ENCODE peak calls at places on chromosomes 2 and 18, in six cellular contexts. F, D, C, U, T and J are unnamed samples. For H3K9me3, the result is how much of the 10 kb centered on the place peaks cover.

GRCh38 chr2:205759286-205759685 is 77.0 kb downstream of the NRP2 start:
- DNase-seq in F (no peak), D (no peak), C (no peak), U (no peak), T (no peak), J (no peak)

GRCh38 chr2:196601430-196602306 is 37.8 kb upstream of the CCDC150 start:
- DNase-seq in F (no peak), D (no peak), C (no peak), U (no peak), T (peak), J (no peak)

GRCh38 chr2:46339676-46340459 is 42.7 kb downstream of the EPAS1 start:
- DNase-seq in F (no peak), D (no peak), C (no peak), U (no peak), T (no peak), J (no peak)

GRCh38 chr2:9089831-9090230 is 86.3 kb upstream of the MBOAT2 start:
- DNase-seq in F (no peak), D (no peak), C (no peak), U (no peak), T (no peak), J (no peak)

GRCh38 chr18:73812423-73812822 is 335.2 kb downstream of the FBXO15 start:
- DNase-seq in F (no peak), D (no peak), C (no peak), U (no peak), T (no peak), J (no peak)

GRCh38 chr18:55249572-55249971 is 290.3 kb upstream of the CCDC68 start:
- DNase-seq in F (no peak), D (no peak), C (no peak), U (no peak), T (no peak), J (no peak)

GRCh38 chr2:6202756-6203155 is 510.6 kb downstream of the SOX11 start:
- DNase-seq in F (no peak), D (no peak), C (no peak), U (no peak), T (no peak), J (no peak)

GRCh38 chr18:75376004-75376403 is 51.5 kb downstream of the SMIM21 start:
- DNase-seq in F (no peak), D (no peak), C (no peak), U (no peak), T (no peak), J (no peak)

GRCh38 chr2:166764216-166764615 is 124.1 kb upstream of the XIRP2 start:
- DNase-seq in F (no peak), D (no peak), C (no peak), U (no peak), T (no peak), J (no peak)

GRCh38 chr2:66692521-66692920 is 257.6 kb downstream of the MEIS1 start:
- DNase-seq in F (no peak), D (no peak), C (no peak), U (no peak), T (no peak), J (no peak)

GRCh38 chr2:204274991-204275390 is 270.3 kb upstream of the PARD3B start:
- DNase-seq in F (no peak), D (no peak), C (no peak), U (no peak), T (no peak), J (no peak)

GRCh38 chr2:36456227-36456788 is 100.7 kb downstream of the CRIM1 start:
- DNase-seq in F (peak), D (no peak), C (no peak), U (no peak), T (peak), J (no peak)

GRCh38 chr2:105645031-105645940 is 99.4 kb upstream of the NCK2 start:
- DNase-seq in F (no peak), D (no peak), C (peak), U (no peak), T (no peak), J (no peak)

GRCh38 chr18:63949068-63949737 is at the start of gene HMSD:
- DNase-seq in F (no peak), D (no peak), C (peak), U (peak), T (peak), J (peak)

GRCh38 chr18:48375150-48375790 is 33.9 kb downstream of the ZBTB7C start:
- DNase-seq in F (no peak), D (no peak), C (no peak), U (no peak), T (peak), J (no peak)

GRCh38 chr2:132797551-132797950 is 127.5 kb upstream of the LYPD1 start:
- DNase-seq in F (no peak), D (no peak), C (no peak), U (no peak), T (no peak), J (no peak)

GRCh38 chr2:224638338-224638823 is 53.2 kb upstream of the CUL3 start:
- DNase-seq in F (no peak), D (no peak), C (no peak), U (no peak), T (no peak), J (no peak)

GRCh38 chr2:28452534-28453081 is 43.3 kb upstream of the PLB1 start:
- DNase-seq in F (peak), D (peak), C (peak), U (peak), T (peak), J (peak)

GRCh38 chr2:105114551-105114950 is 76.7 kb downstream of the MRPS9 start:
- DNase-seq in F (no peak), D (peak), C (no peak), U (no peak), T (no peak), J (no peak)

GRCh38 chr2:28582152-28582551 is 86.3 kb downstream of the PLB1 start:
- DNase-seq in F (no peak), D (no peak), C (no peak), U (no peak), T (no peak), J (no peak)

GRCh38 chr2:64640153-64641044 is 13.3 kb downstream of the SERTAD2 start:
- DNase-seq in F (no peak), D (no peak), C (no peak), U (no peak), T (no peak), J (no peak)

GRCh38 chr2:42029639-42030195 is 18.1 kb upstream of the PKDCC start:
- DNase-seq in F (no peak), D (no peak), C (no peak), U (no peak), T (no peak), J (no peak)

GRCh38 chr18:67094123-67094522 is 422.4 kb downstream of the DSEL start:
- DNase-seq in F (no peak), D (no peak), C (no peak), U (no peak), T (no peak), J (no peak)

GRCh38 chr18:67092141-67092540 is 424.4 kb downstream of the DSEL start:
- DNase-seq in F (no peak), D (no peak), C (no peak), U (no peak), T (no peak), J (no peak)
- H3K9me3 ChIP-seq in F (under half), D (under half), C (under half), U (under half), T (under half), J (under half)

GRCh38 chr2:120219766-120220165 is 3.4 kb downstream of the TMEM185B start:
- DNase-seq in F (no peak), D (no peak), C (no peak), U (peak), T (no peak), J (no peak)
- H3K9me3 ChIP-seq in F (under half), D (under half), C (under half), U (under half), T (under half), J (under half)

DNA sequence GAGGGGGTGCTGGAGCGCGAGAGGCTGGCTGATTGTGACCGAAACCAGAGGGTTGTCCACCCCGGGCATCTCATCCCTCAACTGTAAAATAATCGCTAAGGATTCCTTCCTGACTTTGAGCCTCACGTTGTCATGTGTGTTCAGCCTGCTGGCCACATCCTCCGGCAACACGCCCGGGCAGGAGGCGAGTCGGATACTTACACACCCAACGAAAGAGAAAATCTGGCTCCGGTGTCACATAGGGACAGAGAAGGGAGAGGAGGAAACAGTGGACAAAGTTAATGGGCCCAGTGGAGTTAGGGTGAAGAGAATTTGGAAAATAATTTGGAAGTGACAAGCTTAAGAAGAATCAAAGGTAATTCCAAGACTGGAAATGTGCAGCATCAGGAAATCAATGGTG is 2.4 kb downstream of the TLX2 start:
- DNase-seq in F (no peak), D (no peak), C (no peak), U (no peak), T (no peak), J (no peak)
- H3K9me3 ChIP-seq in F (under half), D (under half), C (under half), U (under half), T (under half), J (under half)

DNA sequence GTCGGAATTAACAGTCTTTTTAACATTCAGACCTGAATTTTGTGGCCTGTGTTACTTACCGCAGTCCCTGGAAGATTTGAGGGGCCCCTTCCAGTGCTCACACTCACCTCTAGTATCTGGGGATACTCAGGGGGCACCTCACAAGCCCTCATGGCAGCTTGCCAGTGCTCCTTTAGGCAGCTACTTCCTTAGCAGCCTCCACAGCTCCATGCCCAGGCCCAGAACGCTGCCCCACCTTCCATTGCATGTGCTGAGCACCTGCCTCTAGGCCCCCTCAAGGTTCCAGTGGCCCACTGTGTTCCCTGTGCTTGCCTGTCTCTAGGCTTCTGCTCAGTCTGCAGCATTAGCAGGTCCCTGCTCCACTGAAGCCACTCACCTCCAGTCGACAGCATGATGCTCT is 30.0 kb upstream of the PLA2R1 start:
- DNase-seq in F (no peak), D (no peak), C (no peak), U (no peak), T (no peak), J (no peak)
- H3K9me3 ChIP-seq in F (under half), D (under half), C (under half), U (under half), T (under half), J (under half)

GRCh38 chr2:218821605-218822211 is 9.9 kb downstream of the PRKAG3 start:
- DNase-seq in F (no peak), D (no peak), C (no peak), U (no peak), T (no peak), J (no peak)
- H3K9me3 ChIP-seq in F (under half), D (under half), C (under half), U (under half), T (under half), J (under half)